ENCODE peak calls at places on chromosomes 2 and 18, in six cellular contexts. H, M, J, U, P and D are unnamed samples.

GRCh38 chr2:215929602-215930335 is 83.6 kb downstream of the MREG start:
- DNase-seq in H (no peak), J (no peak), M (no peak), P (no peak), U (no peak), D (no peak)

GRCh38 chr2:190404487-190404886 is 3.7 kb upstream of the MFSD6 start:
- DNase-seq in U (no peak), P (no peak), J (no peak), M (no peak), H (no peak), D (no peak)

GRCh38 chr2:31265234-31265633 is 31.3 kb downstream of the EHD3 start:
- DNase-seq in P (no peak), M (no peak), J (no peak), U (no peak), H (no peak), D (no peak)

GRCh38 chr18:31513189-31513907 is 15.4 kb downstream of the DSG2 start:
- DNase-seq in U (no peak), P (no peak), J (no peak), H (no peak), M (no peak), D (no peak)

GRCh38 chr2:239267411-239267941 is 133.3 kb downstream of the HDAC4 start:
- DNase-seq in P (no peak), H (no peak), J (peak), M (no peak), U (peak), D (no peak)

GRCh38 chr18:28178720-28179119 is 1.8 kb upstream of the CDH2 start:
- DNase-seq in M (no peak), H (peak), U (no peak), P (no peak), J (no peak), D (no peak)

GRCh38 chr2:45839388-45840251 is 188.1 kb downstream of the PRKCE start:
- DNase-seq in M (no peak), P (no peak), H (no peak), U (no peak), J (peak), D (no peak)

GRCh38 chr2:16166327-16166981 is 226.1 kb downstream of the MYCN start:
- DNase-seq in P (no peak), M (no peak), U (no peak), J (no peak), H (no peak), D (no peak)

GRCh38 chr2:30366199-30366691 is 80.8 kb upstream of the LCLAT1 start:
- DNase-seq in P (no peak), J (no peak), U (peak), H (no peak), M (no peak), D (no peak)

GRCh38 chr2:12980817-12981216 is 264.1 kb downstream of the TRIB2 start:
- DNase-seq in P (no peak), M (no peak), H (peak), J (no peak), U (no peak), D (no peak)

GRCh38 chr2:178084273-178084672 is 11.7 kb upstream of the PDE11A start:
- DNase-seq in M (no peak), U (no peak), J (no peak), H (no peak), P (no peak), D (no peak)

GRCh38 chr18:54590945-54591344 is at the start of gene DYNAP:
- DNase-seq in H (no peak), J (no peak), M (no peak), U (no peak), P (no peak), D (no peak)

GRCh38 chr2:130963849-130964793 is 127.4 kb downstream of the ARHGEF4 start:
- DNase-seq in H (peak), J (peak), M (no peak), P (peak), U (no peak), D (no peak)

GRCh38 chr2:187956906-187957534 is 334.7 kb upstream of the GULP1 start:
- DNase-seq in M (no peak), P (no peak), J (no peak), H (no peak), U (no peak), D (no peak)

GRCh38 chr2:134739879-134740301 is 21.1 kb upstream of the TMEM163 start:
- DNase-seq in H (no peak), U (no peak), M (no peak), P (no peak), J (no peak), D (no peak)

GRCh38 chr2:56017784-56018183 is 94.2 kb upstream of the EFEMP1 start:
- DNase-seq in H (no peak), P (no peak), J (no peak), U (no peak), M (no peak), D (no peak)

GRCh38 chr2:16739778-16740581 is 74.3 kb upstream of the CYRIA start:
- DNase-seq in J (peak), H (no peak), U (no peak), P (no peak), M (no peak), D (no peak)